ENCODE peak calls at places on chromosomes 6 and 20, in seven cellular contexts. Z is neural progenitor cell, Q is WTC11, N is BE2C, K is NB4, G is A549, P is HFFc6. M is an unnamed sample.

GRCh38 chr6:108712946-108713345 is 135.3 kb upstream of the ARMC2 start:
- DNase-seq in Z (no peak), Q (no peak), N (no peak), K (peak), G (no peak), P (no peak), M (no peak)

GRCh38 chr20:23141016-23141415 is 54.9 kb upstream of the CD93 start:
- DNase-seq in Z (no peak), Q (no peak), N (no peak), K (no peak), G (no peak), P (no peak), M (no peak)

GRCh38 chr20:32605167-32605656 is 20.1 kb upstream of the NOL4L start:
- DNase-seq in Z (no peak), Q (no peak), N (no peak), K (no peak), G (no peak), P (no peak), M (no peak)

GRCh38 chr6:106117579-106117978 is 31.4 kb downstream of the PRDM1 start:
- DNase-seq in Z (no peak), Q (no peak), N (no peak), K (peak), G (no peak), P (no peak), M (no peak)

GRCh38 chr20:1509237-1509636 is 18.0 kb upstream of the SIRPB2 start:
- DNase-seq in Z (peak), Q (no peak), N (peak), K (peak), G (peak), P (peak), M (no peak)

GRCh38 chr6:21189721-21190120 is 403.8 kb upstream of the SOX4 start:
- DNase-seq in Z (no peak), Q (no peak), N (no peak), K (no peak), G (no peak), P (no peak), M (no peak)

GRCh38 chr6:36028088-36028886 is 679 bp downstream of the MAPK14 start:
- DNase-seq in Z (no peak), Q (peak), N (peak), K (peak), G (peak), P (peak), M (peak)

GRCh38 chr6:42984924-42985475 is 630 bp downstream of the PPP2R5D start:
- DNase-seq in Z (peak), Q (no peak), N (no peak), K (peak), G (no peak), P (no peak), M (peak)

GRCh38 chr6:75244063-75244575 is 518 bp upstream of the COX7A2 start:
- DNase-seq in Z (no peak), Q (no peak), N (no peak), K (no peak), G (no peak), P (no peak), M (no peak)

GRCh38 chr6:158769696-158770446 is 49.3 kb downstream of the EZR start:
- DNase-seq in Z (no peak), Q (no peak), N (no peak), K (no peak), G (no peak), P (no peak), M (no peak)

GRCh38 chr6:160756871-160757270 is 54.8 kb downstream of the PLG start:
- DNase-seq in Z (no peak), Q (no peak), N (no peak), K (no peak), G (no peak), P (no peak), M (no peak)

GRCh38 chr6:116229287-116229913 is 24.5 kb downstream of the TSPYL4 start:
- DNase-seq in Z (peak), Q (peak), N (peak), K (no peak), G (peak), P (peak), M (peak)

GRCh38 chr6:118812972-118813371 is 81.0 kb upstream of the ASF1A start:
- DNase-seq in Z (no peak), Q (no peak), N (no peak), K (no peak), G (no peak), P (peak), M (no peak)

GRCh38 chr6:95819461-95819860 is 196.3 kb upstream of the FUT9 start:
- DNase-seq in Z (no peak), Q (no peak), N (no peak), K (no peak), G (no peak), P (no peak), M (no peak)

GRCh38 chr6:136751478-136751956 is 40.8 kb downstream of the MAP3K5 start:
- DNase-seq in Z (no peak), Q (no peak), N (no peak), K (peak), G (no peak), P (no peak), M (no peak)

GRCh38 chr20:32316667-32317066 is 39.2 kb downstream of the KIF3B start:
- DNase-seq in Z (no peak), Q (no peak), N (no peak), K (no peak), G (peak), P (peak), M (no peak)

GRCh38 chr6:32968770-32969684 is 633 bp downstream of the BRD2 start:
- DNase-seq in Z (peak), Q (peak), N (peak), K (peak), G (peak), P (peak), M (peak)
- TF ChIP-seq CTCF in Z (peak), Q (no peak), N (peak), K (no peak), G (no peak), P (no peak), M (no peak)

GRCh38 chr6:79559706-79560105 is 22.5 kb upstream of the LCA5 start:
- DNase-seq in Z (no peak), Q (no peak), N (no peak), K (no peak), G (no peak), P (no peak), M (no peak)
- TF ChIP-seq CTCF in Z (no peak), Q (no peak), N (no peak), K (no peak), G (no peak), P (no peak), M (no peak)

GRCh38 chr6:126123226-126123625 is 136.9 kb downstream of the TRMT11 start:
- DNase-seq in Z (no peak), Q (no peak), N (peak), K (no peak), G (no peak), P (no peak), M (no peak)

DNA sequence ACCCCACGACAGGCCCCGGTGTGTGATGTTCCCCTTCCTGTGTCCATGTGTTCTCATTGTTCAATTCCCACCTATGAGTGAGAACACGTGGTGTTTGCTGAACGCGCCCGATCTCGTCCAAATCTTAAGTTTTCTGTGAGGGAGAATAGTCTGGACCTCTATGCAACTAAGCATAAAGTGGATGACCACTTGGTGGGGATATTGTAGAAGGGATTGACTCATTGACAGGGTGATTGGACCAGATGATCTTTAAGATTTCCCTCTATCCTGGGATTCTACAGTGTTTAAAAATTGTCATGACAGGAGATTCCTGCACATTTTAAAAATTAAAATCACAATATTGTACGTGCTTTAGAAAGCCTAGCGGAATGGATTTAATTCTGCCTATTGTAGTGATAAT is 141.3 kb downstream of the TRMT11 start:
- DNase-seq in Z (peak), Q (no peak), N (no peak), K (peak), G (peak), P (no peak), M (no peak)
- TF ChIP-seq CTCF in Z (peak), Q (no peak), N (peak), K (no peak), G (no peak), P (no peak), M (no peak)

GRCh38 chr6:73797861-73798260 is 101.9 kb downstream of the CD109 start:
- DNase-seq in Z (no peak), Q (no peak), N (no peak), K (no peak), G (no peak), P (no peak), M (no peak)

GRCh38 chr6:73801652-73802268 is 105.8 kb downstream of the CD109 start:
- DNase-seq in Z (no peak), Q (no peak), N (no peak), K (no peak), G (no peak), P (no peak), M (no peak)

GRCh38 chr6:73796881-73797280 is 100.9 kb downstream of the CD109 start:
- DNase-seq in Z (no peak), Q (no peak), N (no peak), K (no peak), G (no peak), P (no peak), M (no peak)

GRCh38 chr6:73800997-73801396 is 105.0 kb downstream of the CD109 start:
- DNase-seq in Z (no peak), Q (no peak), N (no peak), K (no peak), G (no peak), P (no peak), M (no peak)

DNA sequence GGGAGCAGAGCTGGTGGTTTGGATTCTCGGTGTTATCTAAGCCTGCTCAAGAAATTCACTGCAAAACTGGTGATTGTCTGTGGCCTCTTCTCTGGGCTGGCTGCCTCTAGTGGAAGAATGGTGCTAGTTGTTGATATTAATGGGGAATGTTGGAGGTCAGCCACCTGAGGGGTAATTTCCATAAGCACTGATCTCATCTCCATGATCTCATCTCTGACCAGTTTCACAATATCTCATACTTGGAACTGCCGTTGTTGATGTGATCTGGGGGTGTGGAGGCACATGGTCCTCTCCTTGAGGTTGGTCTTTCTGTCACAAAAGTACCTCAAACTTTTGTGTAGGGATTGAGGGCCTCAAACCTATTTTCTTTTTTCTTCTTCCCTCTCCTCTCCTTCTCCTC is 102.6 kb downstream of the CD109 start:
- DNase-seq in Z (no peak), Q (peak), N (no peak), K (peak), G (peak), P (peak), M (no peak)
- TF ChIP-seq CTCF in Z (no peak), Q (no peak), N (no peak), K (no peak), G (no peak), P (peak), M (no peak)

DNA sequence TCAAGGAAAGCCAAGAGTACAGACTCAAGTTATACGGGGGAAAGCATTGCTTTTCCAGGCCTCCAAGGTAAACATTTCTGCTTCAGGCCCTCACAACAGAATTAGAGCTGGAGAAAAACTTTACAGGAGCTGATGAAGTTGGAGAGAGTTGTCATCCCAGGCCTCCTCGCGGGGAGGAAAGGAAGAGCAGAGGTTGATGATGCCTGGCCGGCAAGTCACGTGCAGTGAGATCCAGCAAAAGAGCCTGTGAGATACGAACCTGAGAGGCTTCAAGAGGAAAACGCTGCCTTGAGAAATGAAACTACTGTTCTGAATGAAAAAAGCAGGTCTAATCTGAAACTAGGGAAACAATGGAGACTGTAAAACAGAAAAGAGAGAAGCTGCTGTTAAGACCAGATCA is 122.9 kb downstream of the FAM120B start:
- DNase-seq in Z (no peak), Q (no peak), N (no peak), K (no peak), G (no peak), P (no peak), M (no peak)
- TF ChIP-seq CTCF in Z (no peak), Q (no peak), N (no peak), K (no peak), G (no peak), P (peak), M (no peak)

GRCh38 chr6:168126566-168127383 is 47.8 kb upstream of the FRMD1 start:
- DNase-seq in Z (no peak), Q (no peak), N (no peak), K (no peak), G (no peak), P (no peak), M (no peak)
- TF ChIP-seq CTCF in Z (no peak), Q (no peak), N (no peak), K (no peak), G (no peak), P (no peak), M (no peak)

DNA sequence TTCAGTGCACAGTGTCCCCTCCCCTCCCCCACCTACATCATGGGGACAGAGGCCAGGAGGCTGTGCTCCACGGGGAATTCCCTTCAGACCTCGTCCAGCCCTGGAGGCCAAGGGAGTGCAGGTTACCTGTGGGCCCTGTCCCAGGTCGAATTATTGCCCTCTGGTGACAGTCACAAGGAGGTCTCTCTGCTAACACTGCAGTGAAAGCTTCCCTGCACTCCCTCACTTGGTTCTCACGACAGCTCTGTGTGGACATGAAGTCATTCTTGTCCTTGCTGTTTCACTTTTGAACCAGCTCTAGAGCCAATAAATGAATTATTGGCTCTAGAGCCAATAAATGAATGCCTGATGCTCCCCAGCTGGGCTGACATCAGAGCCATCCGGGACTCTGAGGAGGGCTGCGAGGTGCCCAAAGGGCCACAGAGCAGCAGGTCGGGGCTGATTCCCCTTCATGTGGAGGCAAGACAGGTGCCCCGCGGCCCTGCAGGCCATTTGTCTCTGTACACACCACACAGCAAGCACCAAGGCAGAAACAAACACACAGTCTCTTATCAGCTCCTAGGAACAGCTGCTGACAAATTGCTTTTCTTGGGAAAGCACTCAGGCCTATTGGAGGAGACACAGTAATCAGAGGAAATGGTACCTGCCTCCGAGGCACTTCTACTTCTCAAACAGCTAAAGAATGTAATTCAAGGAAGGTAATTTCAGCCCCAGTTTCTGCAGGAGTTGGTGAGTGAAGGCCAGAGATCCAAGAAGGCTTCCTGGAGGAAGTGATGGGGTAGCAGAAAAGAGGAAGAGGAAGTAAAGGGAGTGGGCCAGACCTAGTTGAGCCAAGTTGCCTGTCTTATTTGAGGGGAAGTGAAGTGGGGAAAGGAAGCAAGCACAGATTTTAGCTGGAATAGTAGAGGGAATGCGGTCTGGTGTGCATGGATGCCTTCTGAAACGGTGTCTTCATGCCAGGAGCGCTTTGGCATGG is 27.5 kb upstream of the TBXT start:
- DNase-seq in Z (no peak), Q (no peak), N (no peak), K (peak), G (no peak), P (no peak), M (no peak)
- TF ChIP-seq CTCF in Z (no peak), Q (no peak), N (no peak), K (no peak), G (no peak), P (no peak), M (no peak)